ENCODE peak calls at places on chromosome 3, in five cellular contexts. One of them, this sample, is unnamed.

GRCh38 chr3:171356251-171356650 is 104.0 kb downstream of the TNIK start:
- DNase-seq in IMR-90: no peak
- DNase-seq in MM.1S: no peak
- DNase-seq in CD4-positive, alpha-beta T cell: no peak
- DNase-seq in Peyer's patch: no peak
- DNase-seq in this sample: no peak

GRCh38 chr3:187334904-187335303 is 33.3 kb upstream of the RTP4 start:
- DNase-seq in IMR-90: no peak
- DNase-seq in MM.1S: no peak
- DNase-seq in CD4-positive, alpha-beta T cell: no peak
- DNase-seq in Peyer's patch: no peak
- DNase-seq in this sample: no peak

GRCh38 chr3:168307893-168308292 is 212.2 kb upstream of the GOLIM4 start:
- DNase-seq in IMR-90: no peak
- DNase-seq in MM.1S: no peak
- DNase-seq in CD4-positive, alpha-beta T cell: no peak
- DNase-seq in Peyer's patch: no peak
- DNase-seq in this sample: no peak

GRCh38 chr3:122857019-122857418 is 62.1 kb downstream of the SLC49A4 start:
- DNase-seq in IMR-90: peak; percentile 62
- DNase-seq in MM.1S: peak; percentile 18
- DNase-seq in CD4-positive, alpha-beta T cell: no peak
- DNase-seq in Peyer's patch: no peak
- DNase-seq in this sample: no peak

GRCh38 chr3:189395825-189396224 is 224.1 kb downstream of the TPRG1 start:
- DNase-seq in IMR-90: no peak
- DNase-seq in MM.1S: no peak
- DNase-seq in CD4-positive, alpha-beta T cell: no peak
- DNase-seq in Peyer's patch: no peak
- DNase-seq in this sample: no peak

GRCh38 chr3:49554639-49555265 is 475 bp downstream of the BSN start:
- DNase-seq in IMR-90: peak; percentile 10
- DNase-seq in MM.1S: peak; percentile 56
- DNase-seq in CD4-positive, alpha-beta T cell: peak; percentile 57
- DNase-seq in Peyer's patch: peak; percentile 71
- DNase-seq in this sample: no peak

GRCh38 chr3:101848754-101849713 is at the start of gene NFKBIZ:
- DNase-seq in IMR-90: peak; percentile 91
- DNase-seq in MM.1S: peak; percentile 92
- DNase-seq in CD4-positive, alpha-beta T cell: peak; percentile 87
- DNase-seq in Peyer's patch: peak; percentile 98
- DNase-seq in this sample: peak; percentile 90

GRCh38 chr3:178777718-178778411 is 241.6 kb downstream of the KCNMB2 start:
- DNase-seq in IMR-90: peak; percentile 8
- DNase-seq in MM.1S: no peak
- DNase-seq in CD4-positive, alpha-beta T cell: no peak
- DNase-seq in Peyer's patch: no peak
- DNase-seq in this sample: no peak

GRCh38 chr3:156059950-156060501 is 60.4 kb upstream of the KCNAB1 start:
- DNase-seq in IMR-90: no peak
- DNase-seq in MM.1S: no peak
- DNase-seq in CD4-positive, alpha-beta T cell: no peak
- DNase-seq in Peyer's patch: no peak
- DNase-seq in this sample: no peak

GRCh38 chr3:112304611-112305010 is 10.6 kb upstream of the SLC9C1 start:
- DNase-seq in IMR-90: peak; percentile 13
- DNase-seq in MM.1S: no peak
- DNase-seq in CD4-positive, alpha-beta T cell: no peak
- DNase-seq in Peyer's patch: no peak
- DNase-seq in this sample: no peak

GRCh38 chr3:42351221-42351620 is 59.2 kb downstream of the LYZL4 start:
- DNase-seq in IMR-90: peak; percentile 4
- DNase-seq in MM.1S: no peak
- DNase-seq in CD4-positive, alpha-beta T cell: no peak
- DNase-seq in Peyer's patch: no peak
- DNase-seq in this sample: no peak

GRCh38 chr3:16801223-16801622 is 83.5 kb upstream of the PLCL2 start:
- DNase-seq in IMR-90: no peak
- DNase-seq in MM.1S: peak; percentile 20
- DNase-seq in CD4-positive, alpha-beta T cell: no peak
- DNase-seq in Peyer's patch: no peak
- DNase-seq in this sample: no peak

GRCh38 chr3:156449712-156450574 is 105.0 kb downstream of the SSR3 start:
- DNase-seq in IMR-90: peak; percentile 30
- DNase-seq in MM.1S: peak; percentile 75
- DNase-seq in CD4-positive, alpha-beta T cell: no peak
- DNase-seq in Peyer's patch: no peak
- DNase-seq in this sample: no peak

GRCh38 chr3:43996379-43997301 is 245.0 kb upstream of the TOPAZ1 start:
- DNase-seq in IMR-90: no peak
- DNase-seq in MM.1S: peak; percentile 72
- DNase-seq in CD4-positive, alpha-beta T cell: no peak
- DNase-seq in Peyer's patch: no peak
- DNase-seq in this sample: peak; percentile 58

GRCh38 chr3:106033654-106034053 is 164.8 kb upstream of the CBLB start:
- DNase-seq in IMR-90: no peak
- DNase-seq in MM.1S: no peak
- DNase-seq in CD4-positive, alpha-beta T cell: no peak
- DNase-seq in Peyer's patch: no peak
- DNase-seq in this sample: no peak

GRCh38 chr3:162236949-162237348 is 740.3 kb downstream of the OTOL1 start:
- DNase-seq in IMR-90: no peak
- DNase-seq in MM.1S: no peak
- DNase-seq in CD4-positive, alpha-beta T cell: no peak
- DNase-seq in Peyer's patch: no peak
- DNase-seq in this sample: no peak

GRCh38 chr3:24303057-24303754 is 191.4 kb downstream of the THRB start:
- DNase-seq in IMR-90: no peak
- DNase-seq in MM.1S: no peak
- DNase-seq in CD4-positive, alpha-beta T cell: no peak
- DNase-seq in Peyer's patch: no peak
- DNase-seq in this sample: no peak

GRCh38 chr3:99999541-99999940 is 114.8 kb downstream of the FILIP1L start:
- DNase-seq in IMR-90: peak; percentile 35
- DNase-seq in MM.1S: no peak
- DNase-seq in CD4-positive, alpha-beta T cell: no peak
- DNase-seq in Peyer's patch: no peak
- DNase-seq in this sample: no peak

GRCh38 chr3:170584585-170585007 is 1.3 kb downstream of the SLC7A14 start:
- DNase-seq in IMR-90: peak; percentile 68
- DNase-seq in MM.1S: peak; percentile 69
- DNase-seq in CD4-positive, alpha-beta T cell: peak; percentile 23
- DNase-seq in Peyer's patch: peak; percentile 74
- DNase-seq in this sample: peak; percentile 11

GRCh38 chr3:52053307-52054304 is 2.8 kb downstream of the DUSP7 start:
- DNase-seq in IMR-90: peak; percentile 29
- DNase-seq in MM.1S: no peak
- DNase-seq in CD4-positive, alpha-beta T cell: peak; percentile 37
- DNase-seq in Peyer's patch: no peak
- DNase-seq in this sample: no peak

GRCh38 chr3:123679712-123680386 is 95.0 kb upstream of the HACD2 start:
- DNase-seq in IMR-90: no peak
- DNase-seq in MM.1S: no peak
- DNase-seq in CD4-positive, alpha-beta T cell: no peak
- DNase-seq in Peyer's patch: no peak
- DNase-seq in this sample: peak; percentile 25

GRCh38 chr3:30311781-30312180 is 294.6 kb upstream of the TGFBR2 start:
- DNase-seq in IMR-90: no peak
- DNase-seq in MM.1S: no peak
- DNase-seq in CD4-positive, alpha-beta T cell: no peak
- DNase-seq in Peyer's patch: no peak
- DNase-seq in this sample: no peak

GRCh38 chr3:71050521-71051258 is 532.8 kb downstream of the FOXP1 start:
- DNase-seq in IMR-90: peak; percentile 62
- DNase-seq in MM.1S: no peak
- DNase-seq in CD4-positive, alpha-beta T cell: peak; percentile 28
- DNase-seq in Peyer's patch: no peak
- DNase-seq in this sample: no peak
- H3K27ac ChIP-seq in IMR-90: peak overlapping the region; percentile 51
- H3K27ac ChIP-seq in MM.1S: no peak overlapping the region
- H3K27ac ChIP-seq in CD4-positive, alpha-beta T cell: peak overlapping the region; percentile 73
- H3K27ac ChIP-seq in Peyer's patch: peak overlapping the region; percentile 60
- H3K27ac ChIP-seq in this sample: no peak overlapping the region

GRCh38 chr3:37536799-37537311 is 324.8 kb upstream of the CTDSPL start:
- DNase-seq in IMR-90: no peak
- DNase-seq in MM.1S: no peak
- DNase-seq in CD4-positive, alpha-beta T cell: no peak
- DNase-seq in Peyer's patch: no peak
- DNase-seq in this sample: no peak

GRCh38 chr3:37537914-37538691 is 323.6 kb upstream of the CTDSPL start:
- DNase-seq in IMR-90: no peak
- DNase-seq in MM.1S: no peak
- DNase-seq in CD4-positive, alpha-beta T cell: no peak
- DNase-seq in Peyer's patch: no peak
- DNase-seq in this sample: peak; percentile 85

GRCh38 chr3:37532168-37532567 is 329.5 kb upstream of the CTDSPL start:
- DNase-seq in IMR-90: no peak
- DNase-seq in MM.1S: no peak
- DNase-seq in CD4-positive, alpha-beta T cell: no peak
- DNase-seq in Peyer's patch: no peak
- DNase-seq in this sample: no peak

GRCh38 chr3:37534940-37535339 is 326.7 kb upstream of the CTDSPL start:
- DNase-seq in IMR-90: no peak
- DNase-seq in MM.1S: no peak
- DNase-seq in CD4-positive, alpha-beta T cell: no peak
- DNase-seq in Peyer's patch: no peak
- DNase-seq in this sample: no peak

GRCh38 chr3:37536033-37536432 is 325.6 kb upstream of the CTDSPL start:
- DNase-seq in IMR-90: no peak
- DNase-seq in MM.1S: no peak
- DNase-seq in CD4-positive, alpha-beta T cell: no peak
- DNase-seq in Peyer's patch: no peak
- DNase-seq in this sample: no peak
- TF ChIP-seq CTCF in IMR-90: no peak
- TF ChIP-seq CTCF in MM.1S: no peak
- TF ChIP-seq CTCF in CD4-positive, alpha-beta T cell: no peak
- TF ChIP-seq CTCF in Peyer's patch: no peak
- TF ChIP-seq CTCF in this sample: no peak

GRCh38 chr3:110944782-110945181 is 126.8 kb upstream of the NECTIN3 start:
- DNase-seq in IMR-90: no peak
- DNase-seq in MM.1S: no peak
- DNase-seq in CD4-positive, alpha-beta T cell: no peak
- DNase-seq in Peyer's patch: no peak
- DNase-seq in this sample: no peak
- H3K9me3 ChIP-seq in IMR-90: peaks cover 31% of the 10 kb centered on the region
- H3K9me3 ChIP-seq in MM.1S: no peaks in the 10 kb centered on the region
- H3K9me3 ChIP-seq in CD4-positive, alpha-beta T cell: peaks cover 45% of the 10 kb centered on the region
- H3K9me3 ChIP-seq in Peyer's patch: no peaks in the 10 kb centered on the region
- H3K9me3 ChIP-seq in this sample: peaks cover 20% of the 10 kb centered on the region

DNA sequence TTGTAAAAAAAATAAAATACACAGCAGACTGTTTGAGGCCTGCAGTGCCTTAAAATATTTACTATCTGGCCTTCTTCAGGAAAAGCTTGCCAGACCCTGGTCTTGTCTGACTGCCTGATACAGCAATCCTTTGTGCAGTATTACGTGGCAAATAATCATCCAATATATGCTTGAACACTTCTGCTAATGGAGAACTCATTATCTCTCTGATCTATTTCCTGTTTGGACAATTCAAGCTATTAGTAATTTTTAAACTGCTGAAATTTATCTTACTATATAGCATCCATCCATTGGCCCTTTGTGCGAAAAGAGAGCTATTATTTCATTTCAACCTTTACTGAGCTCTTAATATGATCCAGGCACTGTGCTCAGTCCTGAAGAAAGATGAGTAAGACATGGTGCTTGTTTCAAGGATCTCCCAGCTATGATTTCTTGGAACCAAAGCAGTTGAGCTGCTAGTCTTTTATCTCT is 15.9 kb downstream of the ATG7 start:
- DNase-seq in IMR-90: peak; percentile 51
- DNase-seq in MM.1S: no peak
- DNase-seq in CD4-positive, alpha-beta T cell: no peak
- DNase-seq in Peyer's patch: no peak
- DNase-seq in this sample: no peak
- H3K27ac ChIP-seq in IMR-90: peak overlapping the region; percentile 96
- H3K27ac ChIP-seq in MM.1S: no peak overlapping the region
- H3K27ac ChIP-seq in CD4-positive, alpha-beta T cell: peak overlapping the region; percentile 7
- H3K27ac ChIP-seq in Peyer's patch: peak overlapping the region; percentile 76
- H3K27ac ChIP-seq in this sample: no peak overlapping the region

GRCh38 chr3:39812537-39812936 is 3.1 kb downstream of the MYRIP start:
- DNase-seq in IMR-90: no peak
- DNase-seq in MM.1S: peak; percentile 13
- DNase-seq in CD4-positive, alpha-beta T cell: no peak
- DNase-seq in Peyer's patch: peak; percentile 49
- DNase-seq in this sample: no peak
- TF ChIP-seq CTCF in IMR-90: no peak
- TF ChIP-seq CTCF in MM.1S: peak; percentile 60
- TF ChIP-seq CTCF in CD4-positive, alpha-beta T cell: no peak
- TF ChIP-seq CTCF in Peyer's patch: peak; percentile 48
- TF ChIP-seq CTCF in this sample: peak; percentile 59

GRCh38 chr3:177522051-177522450 is 324.8 kb upstream of the TBL1XR1 start:
- DNase-seq in IMR-90: no peak
- DNase-seq in MM.1S: no peak
- DNase-seq in CD4-positive, alpha-beta T cell: no peak
- DNase-seq in Peyer's patch: no peak
- DNase-seq in this sample: no peak

GRCh38 chr3:177523072-177523675 is 325.9 kb upstream of the TBL1XR1 start:
- DNase-seq in IMR-90: no peak
- DNase-seq in MM.1S: no peak
- DNase-seq in CD4-positive, alpha-beta T cell: no peak
- DNase-seq in Peyer's patch: no peak
- DNase-seq in this sample: no peak

GRCh38 chr3:177525414-177525813 is 328.1 kb upstream of the TBL1XR1 start:
- DNase-seq in IMR-90: no peak
- DNase-seq in MM.1S: no peak
- DNase-seq in CD4-positive, alpha-beta T cell: no peak
- DNase-seq in Peyer's patch: no peak
- DNase-seq in this sample: no peak

GRCh38 chr3:177524742-177525141 is 327.5 kb upstream of the TBL1XR1 start:
- DNase-seq in IMR-90: no peak
- DNase-seq in MM.1S: no peak
- DNase-seq in CD4-positive, alpha-beta T cell: no peak
- DNase-seq in Peyer's patch: no peak
- DNase-seq in this sample: no peak

GRCh38 chr3:177523991-177524438 is 326.7 kb upstream of the TBL1XR1 start:
- DNase-seq in IMR-90: peak; percentile 74
- DNase-seq in MM.1S: no peak
- DNase-seq in CD4-positive, alpha-beta T cell: no peak
- DNase-seq in Peyer's patch: no peak
- DNase-seq in this sample: no peak
- H3K9me3 ChIP-seq in IMR-90: peaks cover 4% of the 10 kb centered on the region
- H3K9me3 ChIP-seq in MM.1S: no peaks in the 10 kb centered on the region
- H3K9me3 ChIP-seq in CD4-positive, alpha-beta T cell: no peaks in the 10 kb centered on the region
- H3K9me3 ChIP-seq in Peyer's patch: no peaks in the 10 kb centered on the region
- H3K9me3 ChIP-seq in this sample: no peaks in the 10 kb centered on the region